ENCODE peak calls at places on chromosomes 4 and X, in six cellular contexts. O is MM.1S; K is BJ; A is transverse colon; Q is SK-N-SH; S is CD4-positive, alpha-beta memory T cell. E is an unnamed sample. For H3K27me3, the result is how much of the 10 kb centered on the place peaks cover.

GRCh38 chrX:7084841-7085240 is 62.7 kb upstream of the STS start:
- DNase-seq in Q (no peak), O (no peak), K (no peak), A (no peak), S (no peak), E (no peak)

GRCh38 chrX:19964017-19964710 is 26.7 kb downstream of the BCLAF3 start:
- DNase-seq in S (no peak), K (no peak), O (no peak), A (no peak), Q (no peak), E (no peak)

GRCh38 chr4:148222991-148223660 is 219.1 kb downstream of the NR3C2 start:
- DNase-seq in K (no peak), Q (no peak), A (no peak), S (no peak), O (no peak), E (no peak)

GRCh38 chr4:119823891-119824290 is 195.3 kb upstream of the PDE5A start:
- DNase-seq in S (no peak), A (no peak), Q (no peak), K (no peak), O (no peak), E (no peak)

GRCh38 chrX:10106801-10107200 is 50.0 kb upstream of the CLCN4 start:
- DNase-seq in O (peak), K (no peak), A (peak), Q (no peak), S (peak), E (no peak)

GRCh38 chr4:7029921-7030320 is 13.3 kb upstream of the TADA2B start:
- DNase-seq in K (no peak), A (no peak), O (no peak), Q (no peak), S (no peak), E (no peak)

GRCh38 chrX:21725498-21725897 is 32.4 kb downstream of the SMPX start:
- DNase-seq in O (peak), Q (peak), A (no peak), K (no peak), S (no peak), E (peak)

GRCh38 chrX:68146054-68146453 is 287.2 kb downstream of the OPHN1 start:
- DNase-seq in A (no peak), Q (peak), K (no peak), O (peak), S (no peak), E (peak)

GRCh38 chrX:136166221-136166855 is 19.0 kb downstream of the FHL1 start:
- DNase-seq in K (no peak), A (no peak), Q (no peak), O (no peak), S (no peak), E (no peak)

GRCh38 chrX:69493193-69493592 is 10.9 kb upstream of the NALF2 start:
- DNase-seq in K (no peak), Q (peak), A (peak), O (peak), S (peak), E (peak)

GRCh38 chr4:119025916-119026661 is 109.5 kb upstream of the MYOZ2 start:
- DNase-seq in S (no peak), A (peak), K (peak), Q (no peak), O (no peak), E (no peak)

GRCh38 chr4:129246850-129247542 is 151.0 kb downstream of the C4orf33 start:
- DNase-seq in Q (no peak), O (no peak), A (peak), S (no peak), K (no peak), E (no peak)

GRCh38 chrX:1025413-1025812 is 187.0 kb downstream of the CRLF2 start:
- DNase-seq in K (no peak), O (no peak), A (no peak), Q (no peak), S (no peak), E (no peak)

GRCh38 chr4:2049811-2050210 is 9.3 kb upstream of the NAT8L start:
- DNase-seq in K (no peak), Q (no peak), A (no peak), O (no peak), S (no peak), E (no peak)

GRCh38 chr4:27148211-27148895 is 287.7 kb downstream of the STIM2 start:
- DNase-seq in S (no peak), A (no peak), K (no peak), Q (no peak), O (no peak), E (no peak)

GRCh38 chr4:36303430-36304137 is 22.2 kb downstream of the DTHD1 start:
- DNase-seq in O (no peak), K (no peak), A (no peak), Q (no peak), S (no peak), E (no peak)

GRCh38 chr4:10085386-10085785 is 31.2 kb downstream of the WDR1 start:
- DNase-seq in Q (peak), A (peak), S (no peak), O (no peak), K (no peak), E (peak)

GRCh38 chr4:15912961-15913630 is 25.4 kb downstream of the FGFBP1 start:
- DNase-seq in Q (no peak), O (no peak), K (no peak), S (no peak), A (no peak), E (no peak)

GRCh38 chr4:108172231-108172779 is 3.6 kb upstream of the LEF1 start:
- DNase-seq in S (peak), Q (peak), O (peak), K (no peak), A (peak), E (peak)

GRCh38 chr4:99536848-99537247 is 26.0 kb downstream of the C4orf17 start:
- DNase-seq in S (no peak), A (no peak), O (no peak), Q (no peak), K (no peak), E (no peak)

GRCh38 chr4:17583944-17584343 is 6.9 kb downstream of the LAP3 start:
- DNase-seq in K (no peak), Q (no peak), A (no peak), S (no peak), O (no peak), E (no peak)

GRCh38 chr4:126144838-126145237 is 830.1 kb downstream of the FAT4 start:
- DNase-seq in K (no peak), A (no peak), Q (no peak), S (no peak), O (no peak), E (no peak)

GRCh38 chr4:152451496-152451895 is 84.4 kb downstream of the FBXW7 start:
- DNase-seq in A (no peak), S (no peak), Q (no peak), K (no peak), O (no peak), E (no peak)

GRCh38 chrX:130125090-130125489 is 14.8 kb upstream of the ELF4 start:
- DNase-seq in K (no peak), S (no peak), A (peak), Q (peak), O (no peak), E (no peak)

GRCh38 chrX:356385-357034 is 30.2 kb downstream of the PPP2R3B start:
- DNase-seq in A (no peak), Q (no peak), O (no peak), K (peak), S (no peak), E (no peak)

GRCh38 chrX:133812382-133812781 is 173.0 kb downstream of the GPC3 start:
- DNase-seq in S (no peak), K (no peak), O (no peak), Q (no peak), A (no peak), E (no peak)

GRCh38 chr4:145297556-145297955 is 117.2 kb upstream of the OTUD4 start:
- DNase-seq in S (no peak), K (no peak), Q (no peak), A (no peak), O (no peak), E (no peak)

GRCh38 chr4:102623622-102624021 is 122.5 kb downstream of the NFKB1 start:
- DNase-seq in O (no peak), Q (peak), S (no peak), A (no peak), K (no peak), E (peak)

DNA sequence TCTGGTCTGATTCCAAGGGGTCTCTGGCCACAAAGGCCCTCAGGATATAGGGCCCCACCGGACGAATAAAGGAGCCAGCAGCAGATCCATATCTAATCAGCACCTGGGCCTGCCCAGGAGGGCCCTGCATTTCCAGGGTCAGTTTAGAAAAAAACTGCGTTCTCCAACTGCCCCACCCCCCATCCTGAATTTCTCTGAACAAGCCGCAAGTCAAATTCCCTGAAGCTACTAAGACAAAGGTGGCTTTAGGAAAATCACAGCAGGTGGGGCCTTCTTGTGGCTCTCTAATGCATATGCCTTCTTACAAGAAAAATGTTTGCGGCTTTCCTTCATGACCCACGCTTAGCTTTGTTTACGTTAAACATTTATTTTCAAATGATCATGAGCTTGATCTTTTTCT is 76.6 kb downstream of the MBNL3 start:
- DNase-seq in O (no peak), S (no peak), K (no peak), A (no peak), Q (no peak), E (no peak)
- H3K4me3 ChIP-seq in O (no peak), S (no peak), K (no peak), A (no peak), Q (no peak), E (no peak)

GRCh38 chr4:8907596-8908205 is 36.1 kb upstream of the HMX1 start:
- DNase-seq in O (no peak), K (no peak), A (no peak), Q (peak), S (no peak), E (peak)
- H3K27me3 ChIP-seq in O (half or more), K (under half), A (under half), Q (under half), S (under half), E (under half)

DNA sequence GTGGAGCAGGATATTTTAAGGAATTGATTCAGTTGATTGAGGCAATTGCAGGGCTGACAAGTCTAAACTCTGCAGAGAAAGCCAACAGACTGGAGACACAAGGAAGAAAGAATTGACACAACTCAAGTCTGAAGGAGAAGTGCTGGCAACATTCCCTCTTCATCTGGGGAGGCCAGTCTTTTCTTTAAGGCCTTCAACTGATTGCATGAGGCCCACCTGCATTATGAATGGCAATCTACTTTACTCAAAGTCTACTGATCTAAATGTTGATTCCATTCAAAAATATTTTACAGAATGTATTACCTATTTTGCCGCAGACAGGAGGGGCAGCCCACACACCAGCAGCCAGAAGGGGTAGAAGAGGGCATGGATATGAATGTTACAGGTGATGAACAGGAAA is 425.2 kb downstream of the PCDH10 start:
- DNase-seq in O (no peak), A (no peak), S (no peak), K (no peak), Q (no peak), E (no peak)
- H3K4me3 ChIP-seq in O (no peak), A (no peak), S (no peak), K (no peak), Q (no peak), E (no peak)

GRCh38 chr4:820230-821172 is 5.4 kb downstream of the CPLX1 start:
- DNase-seq in Q (no peak), S (no peak), K (no peak), A (no peak), O (no peak), E (peak)

GRCh38 chr4:819401-820229 is 6.3 kb downstream of the CPLX1 start:
- DNase-seq in S (no peak), O (no peak), K (no peak), Q (no peak), A (no peak), E (no peak)

GRCh38 chr4:821631-822030 is 4.3 kb downstream of the CPLX1 start:
- DNase-seq in A (no peak), S (no peak), O (no peak), K (no peak), Q (no peak), E (peak)

GRCh38 chr4:822361-823092 is 3.4 kb downstream of the CPLX1 start:
- DNase-seq in A (no peak), S (no peak), K (no peak), O (no peak), Q (no peak), E (peak)

DNA sequence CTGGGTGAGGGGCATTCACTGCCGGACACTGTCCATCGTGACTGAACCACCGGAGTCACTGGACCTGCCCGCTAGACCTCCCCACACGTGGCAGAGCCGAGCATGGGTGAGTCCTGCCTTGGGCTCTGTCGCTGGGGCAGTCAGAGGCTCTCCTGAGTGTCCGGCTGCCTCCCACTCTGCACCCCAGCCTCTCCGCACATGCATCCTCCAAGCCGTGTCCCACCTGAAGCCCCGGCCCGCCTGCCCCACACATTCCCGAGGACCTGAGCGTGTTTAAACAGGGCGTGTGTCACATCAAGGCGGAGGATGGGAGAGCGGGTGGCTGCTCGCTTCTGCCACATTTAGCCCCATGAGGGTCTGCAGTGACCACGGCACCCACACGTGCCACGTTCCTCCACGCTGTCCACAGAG is 4.7 kb downstream of the CPLX1 start:
- DNase-seq in S (no peak), K (no peak), A (no peak), O (no peak), Q (no peak), E (peak)
- H3K27me3 ChIP-seq in S (under half), K (under half), A (half or more), O (under half), Q (under half), E (under half)

DNA sequence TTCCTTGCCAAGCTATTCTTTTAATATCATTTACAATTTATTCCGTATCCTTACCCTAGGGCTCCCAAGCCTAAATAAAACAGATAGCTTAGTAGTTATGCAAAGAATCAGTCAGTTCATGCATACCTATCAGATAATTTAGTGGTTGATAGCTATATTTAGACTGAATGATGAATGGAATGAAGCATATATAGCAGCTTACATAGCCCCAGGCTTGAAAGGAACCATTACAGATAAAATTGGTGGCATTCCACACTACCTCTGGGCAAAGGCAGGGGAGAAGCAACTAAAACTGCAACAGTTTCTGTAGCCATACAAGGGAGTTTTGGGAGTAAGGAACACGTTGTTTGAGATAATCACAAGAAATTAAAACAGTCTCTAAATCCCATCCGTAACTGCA is 2.7 kb downstream of the ACE2 start:
- DNase-seq in K (no peak), A (no peak), O (no peak), Q (no peak), S (no peak), E (no peak)
- H3K4me3 ChIP-seq in K (no peak), A (no peak), O (no peak), Q (no peak), S (no peak), E (no peak)

GRCh38 chrX:109856974-109857373 is 123.9 kb upstream of the ACSL4 start:
- DNase-seq in S (peak), K (no peak), A (no peak), O (peak), Q (peak), E (peak)

GRCh38 chrX:109858602-109859341 is 125.7 kb upstream of the ACSL4 start:
- DNase-seq in K (no peak), Q (no peak), S (no peak), A (no peak), O (no peak), E (no peak)

GRCh38 chrX:109857898-109858297 is 124.8 kb upstream of the ACSL4 start:
- DNase-seq in A (no peak), S (no peak), K (no peak), O (no peak), Q (no peak), E (no peak)

GRCh38 chrX:109855501-109855900 is 122.4 kb upstream of the ACSL4 start:
- DNase-seq in Q (no peak), K (no peak), S (no peak), A (no peak), O (no peak), E (no peak)

GRCh38 chrX:109854096-109854495 is 121.0 kb upstream of the ACSL4 start:
- DNase-seq in Q (no peak), A (no peak), O (no peak), K (no peak), S (no peak), E (no peak)
- H3K27me3 ChIP-seq in Q (under half), A (under half), O (under half), K (under half), S (under half), E (under half)

GRCh38 chrX:47321386-47321785 is 49.0 kb upstream of the ZNF157 start:
- DNase-seq in K (no peak), Q (no peak), O (no peak), A (peak), S (no peak), E (peak)
- H3K4me3 ChIP-seq in K (no peak), Q (no peak), O (no peak), A (no peak), S (no peak), E (no peak)

DNA sequence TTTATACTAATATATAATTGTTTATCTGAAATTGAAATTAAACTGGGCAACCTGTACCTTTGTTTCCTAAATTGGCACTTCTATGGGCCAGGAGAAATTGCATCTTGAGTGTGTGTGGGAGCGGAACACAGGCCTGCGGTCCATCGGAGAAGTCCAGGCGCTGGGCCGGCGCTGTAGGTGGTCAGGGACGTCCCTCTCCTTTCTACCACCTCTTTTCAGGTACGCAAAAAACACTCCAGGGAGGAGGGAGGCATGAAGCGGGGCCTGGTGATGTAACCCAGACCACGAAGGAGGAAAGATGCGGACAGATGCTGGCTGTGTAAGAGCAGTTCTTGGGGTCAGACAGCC is 691 bp downstream of the MGAT4D start:
- DNase-seq in O (no peak), K (no peak), S (no peak), A (no peak), Q (no peak), E (no peak)
- H3K27me3 ChIP-seq in O (under half), K (under half), S (under half), A (half or more), Q (under half), E (under half)

GRCh38 chrX:72053508-72053907 is 78.2 kb downstream of the RTL5 start:
- DNase-seq in A (no peak), Q (no peak), S (no peak), K (no peak), O (no peak), E (no peak)
- H3K4me3 ChIP-seq in A (no peak), Q (no peak), S (no peak), K (no peak), O (no peak), E (no peak)

E was measured in H7.